ENCODE peak calls at places on chromosomes 1 and 21, in eight cellular contexts. One of them, this sample, is unnamed.
A peak's percentile ranks its signal among the peaks of the same experiment; 100 is the strongest.

GRCh38 chr1:29415156-29415830 is 179.0 kb downstream of the PTPRU start:
- DNase-seq in hippocampal formation: no peak
- DNase-seq in fibroblast of the aortic adventitia: no peak
- DNase-seq in AG20443: no peak
- DNase-seq in globus pallidus: no peak
- DNase-seq in Caki2: no peak
- DNase-seq in activated CD4-positive, alpha-beta T cell treated with anti-CD3 and anti-CD28 coated beads, Interleukin-2, amount 10 ng/mL, durations not matched to agents 7 days and 5 days: no peak
- DNase-seq in body of pancreas: peak; percentile 38
- DNase-seq in this sample: no peak

GRCh38 chr1:89723863-89724262 is 90.9 kb downstream of the LRRC8C start:
- DNase-seq in hippocampal formation: no peak
- DNase-seq in fibroblast of the aortic adventitia: peak; percentile 89
- DNase-seq in AG20443: peak; percentile 65
- DNase-seq in globus pallidus: no peak
- DNase-seq in Caki2: no peak
- DNase-seq in activated CD4-positive, alpha-beta T cell treated with anti-CD3 and anti-CD28 coated beads, Interleukin-2, amount 10 ng/mL, durations not matched to agents 7 days and 5 days: no peak
- DNase-seq in body of pancreas: peak; percentile 34
- DNase-seq in this sample: no peak

GRCh38 chr1:59595774-59596173 is 219.0 kb upstream of the HOOK1 start:
- DNase-seq in hippocampal formation: no peak
- DNase-seq in fibroblast of the aortic adventitia: peak; percentile 61
- DNase-seq in AG20443: peak; percentile 62
- DNase-seq in globus pallidus: no peak
- DNase-seq in Caki2: no peak
- DNase-seq in activated CD4-positive, alpha-beta T cell treated with anti-CD3 and anti-CD28 coated beads, Interleukin-2, amount 10 ng/mL, durations not matched to agents 7 days and 5 days: no peak
- DNase-seq in body of pancreas: no peak
- DNase-seq in this sample: no peak

GRCh38 chr21:44896561-44897286 is 23.2 kb upstream of the PTTG1IP start:
- DNase-seq in hippocampal formation: no peak
- DNase-seq in fibroblast of the aortic adventitia: no peak
- DNase-seq in AG20443: no peak
- DNase-seq in globus pallidus: no peak
- DNase-seq in Caki2: no peak
- DNase-seq in activated CD4-positive, alpha-beta T cell treated with anti-CD3 and anti-CD28 coated beads, Interleukin-2, amount 10 ng/mL, durations not matched to agents 7 days and 5 days: no peak
- DNase-seq in body of pancreas: no peak
- DNase-seq in this sample: no peak

GRCh38 chr1:233300326-233300725 is 4.8 kb upstream of the PCNX2 start:
- DNase-seq in hippocampal formation: no peak
- DNase-seq in fibroblast of the aortic adventitia: no peak
- DNase-seq in AG20443: no peak
- DNase-seq in globus pallidus: no peak
- DNase-seq in Caki2: no peak
- DNase-seq in activated CD4-positive, alpha-beta T cell treated with anti-CD3 and anti-CD28 coated beads, Interleukin-2, amount 10 ng/mL, durations not matched to agents 7 days and 5 days: no peak
- DNase-seq in body of pancreas: no peak
- DNase-seq in this sample: no peak

GRCh38 chr1:155166006-155166372 is 7.1 kb downstream of the KRTCAP2 start:
- DNase-seq in hippocampal formation: no peak
- DNase-seq in fibroblast of the aortic adventitia: no peak
- DNase-seq in AG20443: no peak
- DNase-seq in globus pallidus: no peak
- DNase-seq in Caki2: no peak
- DNase-seq in activated CD4-positive, alpha-beta T cell treated with anti-CD3 and anti-CD28 coated beads, Interleukin-2, amount 10 ng/mL, durations not matched to agents 7 days and 5 days: no peak
- DNase-seq in body of pancreas: no peak
- DNase-seq in this sample: no peak

GRCh38 chr21:32806810-32807386 is 35.3 kb upstream of the PAXBP1 start:
- DNase-seq in hippocampal formation: no peak
- DNase-seq in fibroblast of the aortic adventitia: peak; percentile 47
- DNase-seq in AG20443: no peak
- DNase-seq in globus pallidus: no peak
- DNase-seq in Caki2: no peak
- DNase-seq in activated CD4-positive, alpha-beta T cell treated with anti-CD3 and anti-CD28 coated beads, Interleukin-2, amount 10 ng/mL, durations not matched to agents 7 days and 5 days: no peak
- DNase-seq in body of pancreas: no peak
- DNase-seq in this sample: no peak

GRCh38 chr1:18908911-18909771 is 6.8 kb upstream of the ALDH4A1 start:
- DNase-seq in hippocampal formation: no peak
- DNase-seq in fibroblast of the aortic adventitia: no peak
- DNase-seq in AG20443: no peak
- DNase-seq in globus pallidus: no peak
- DNase-seq in Caki2: no peak
- DNase-seq in activated CD4-positive, alpha-beta T cell treated with anti-CD3 and anti-CD28 coated beads, Interleukin-2, amount 10 ng/mL, durations not matched to agents 7 days and 5 days: no peak
- DNase-seq in body of pancreas: no peak
- DNase-seq in this sample: no peak

GRCh38 chr1:38942664-38943428 is 1.2 kb upstream of the RHBDL2 start:
- DNase-seq in hippocampal formation: no peak
- DNase-seq in fibroblast of the aortic adventitia: no peak
- DNase-seq in AG20443: no peak
- DNase-seq in globus pallidus: no peak
- DNase-seq in Caki2: no peak
- DNase-seq in activated CD4-positive, alpha-beta T cell treated with anti-CD3 and anti-CD28 coated beads, Interleukin-2, amount 10 ng/mL, durations not matched to agents 7 days and 5 days: no peak
- DNase-seq in body of pancreas: no peak
- DNase-seq in this sample: no peak

GRCh38 chr1:38962113-38962512 is 20.5 kb upstream of the RHBDL2 start:
- DNase-seq in hippocampal formation: no peak
- DNase-seq in fibroblast of the aortic adventitia: peak; percentile 60
- DNase-seq in AG20443: peak; percentile 65
- DNase-seq in globus pallidus: peak; percentile 26
- DNase-seq in Caki2: no peak
- DNase-seq in activated CD4-positive, alpha-beta T cell treated with anti-CD3 and anti-CD28 coated beads, Interleukin-2, amount 10 ng/mL, durations not matched to agents 7 days and 5 days: no peak
- DNase-seq in body of pancreas: no peak
- DNase-seq in this sample: no peak

GRCh38 chr1:201366696-201367095 is 10.8 kb downstream of the TNNT2 start:
- DNase-seq in hippocampal formation: no peak
- DNase-seq in fibroblast of the aortic adventitia: no peak
- DNase-seq in AG20443: no peak
- DNase-seq in globus pallidus: no peak
- DNase-seq in Caki2: no peak
- DNase-seq in activated CD4-positive, alpha-beta T cell treated with anti-CD3 and anti-CD28 coated beads, Interleukin-2, amount 10 ng/mL, durations not matched to agents 7 days and 5 days: no peak
- DNase-seq in body of pancreas: no peak
- DNase-seq in this sample: no peak

GRCh38 chr1:243916160-243916559 is 66.1 kb upstream of the AKT3 start:
- DNase-seq in hippocampal formation: no peak
- DNase-seq in fibroblast of the aortic adventitia: no peak
- DNase-seq in AG20443: no peak
- DNase-seq in globus pallidus: no peak
- DNase-seq in Caki2: no peak
- DNase-seq in activated CD4-positive, alpha-beta T cell treated with anti-CD3 and anti-CD28 coated beads, Interleukin-2, amount 10 ng/mL, durations not matched to agents 7 days and 5 days: no peak
- DNase-seq in body of pancreas: no peak
- DNase-seq in this sample: no peak

GRCh38 chr1:19405195-19405760 is 80.1 kb downstream of the CAPZB start:
- DNase-seq in hippocampal formation: no peak
- DNase-seq in fibroblast of the aortic adventitia: no peak
- DNase-seq in AG20443: no peak
- DNase-seq in globus pallidus: no peak
- DNase-seq in Caki2: no peak
- DNase-seq in activated CD4-positive, alpha-beta T cell treated with anti-CD3 and anti-CD28 coated beads, Interleukin-2, amount 10 ng/mL, durations not matched to agents 7 days and 5 days: no peak
- DNase-seq in body of pancreas: no peak
- DNase-seq in this sample: no peak

This sample was measured in naive B cell.